ENCODE peak calls at places on chromosomes 13 and 19, in five cellular contexts. T is transverse colon, N is tibial nerve, S is stomach, E is ovary. G is an unnamed sample.

GRCh38 chr19:11539495-11540365 is 1.1 kb downstream of the CNN1 start:
- DNase-seq in S (no peak), N (no peak), E (peak; percentile 69), T (peak; percentile 29), G (no peak)

GRCh38 chr19:10899171-10899653 is 27.9 kb downstream of the CARM1 start:
- DNase-seq in T (peak; percentile 92), S (peak; percentile 85), E (no peak), N (no peak), G (no peak)

GRCh38 chr13:31891472-31891871 is 140.1 kb upstream of the FRY start:
- DNase-seq in N (no peak), S (peak; percentile 65), T (no peak), E (no peak), G (no peak)

GRCh38 chr13:84303035-84303434 is 420.8 kb upstream of the SLITRK1 start:
- DNase-seq in T (no peak), S (no peak), N (no peak), E (no peak), G (no peak)

GRCh38 chr19:9370747-9371619 is 8.2 kb downstream of the ZNF177 start:
- DNase-seq in T (no peak), S (no peak), E (no peak), N (no peak), G (no peak)

GRCh38 chr19:43809762-43810696 is 7.8 kb upstream of the LYPD5 start:
- DNase-seq in N (no peak), T (no peak), E (no peak), S (no peak), G (no peak)

GRCh38 chr19:790971-791604 is 6.2 kb upstream of the PTBP1 start:
- DNase-seq in E (no peak), S (no peak), N (no peak), T (no peak), G (no peak)

GRCh38 chr13:31749929-31750328 is 10.6 kb downstream of the RXFP2 start:
- DNase-seq in S (no peak), E (no peak), N (no peak), T (no peak), G (no peak)

GRCh38 chr19:46951236-46951986 is 68.2 kb upstream of the NPAS1 start:
- DNase-seq in S (no peak), E (no peak), T (peak; percentile 88), N (no peak), G (no peak)

GRCh38 chr19:49677232-49677881 is at the start of gene PRMT1:
- DNase-seq in T (peak; percentile 44), E (peak; percentile 81), N (no peak), S (no peak), G (no peak)

GRCh38 chr19:56748443-56748842 is 76.9 kb upstream of the ZNF835 start:
- DNase-seq in E (no peak), N (no peak), S (no peak), T (no peak), G (peak; percentile 75)

GRCh38 chr19:4583961-4584669 is 24.6 kb upstream of the SEMA6B start:
- DNase-seq in N (no peak), E (no peak), S (no peak), T (no peak), G (no peak)

GRCh38 chr13:109348514-109349340 is 437.7 kb downstream of the IRS2 start:
- DNase-seq in T (no peak), N (no peak), S (no peak), E (no peak), G (no peak)

GRCh38 chr19:3471954-3472655 is 8.2 kb downstream of the SMIM24 start:
- DNase-seq in N (no peak), S (peak; percentile 42), T (peak; percentile 32), E (peak; percentile 76), G (no peak)

GRCh38 chr13:50326746-50327145 is 311.5 kb downstream of the KCNRG start:
- DNase-seq in N (no peak), E (no peak), S (no peak), T (no peak), G (no peak)

GRCh38 chr19:48194041-48194871 is 23.8 kb downstream of the ZSWIM9 start:
- DNase-seq in T (no peak), S (no peak), N (no peak), E (no peak), G (no peak)

GRCh38 chr19:51131780-51132680 is 7.3 kb downstream of the SIGLEC9 start:
- DNase-seq in T (peak; percentile 31), E (peak; percentile 70), S (peak; percentile 56), N (no peak), G (no peak)

GRCh38 chr19:41753159-41753558 is 2.2 kb upstream of the CEACAM6 start:
- DNase-seq in S (peak; percentile 78), T (peak; percentile 83), N (no peak), E (no peak), G (no peak)

GRCh38 chr19:355134-355533 is 10.5 kb upstream of the MIER2 start:
- DNase-seq in E (no peak), S (no peak), T (no peak), N (no peak), G (no peak)

GRCh38 chr13:99155821-99156220 is 44.8 kb upstream of the UBAC2 start:
- DNase-seq in T (no peak), N (no peak), S (no peak), E (no peak), G (no peak)

GRCh38 chr13:99150575-99151370 is 49.9 kb upstream of the UBAC2 start:
- DNase-seq in E (no peak), T (no peak), S (no peak), N (no peak), G (no peak)

GRCh38 chr13:99153219-99153618 is 47.4 kb upstream of the UBAC2 start:
- DNase-seq in T (no peak), N (no peak), S (no peak), E (no peak), G (no peak)

GRCh38 chr13:99154064-99154463 is 46.6 kb upstream of the UBAC2 start:
- DNase-seq in E (no peak), S (no peak), N (no peak), T (no peak), G (no peak)

DNA sequence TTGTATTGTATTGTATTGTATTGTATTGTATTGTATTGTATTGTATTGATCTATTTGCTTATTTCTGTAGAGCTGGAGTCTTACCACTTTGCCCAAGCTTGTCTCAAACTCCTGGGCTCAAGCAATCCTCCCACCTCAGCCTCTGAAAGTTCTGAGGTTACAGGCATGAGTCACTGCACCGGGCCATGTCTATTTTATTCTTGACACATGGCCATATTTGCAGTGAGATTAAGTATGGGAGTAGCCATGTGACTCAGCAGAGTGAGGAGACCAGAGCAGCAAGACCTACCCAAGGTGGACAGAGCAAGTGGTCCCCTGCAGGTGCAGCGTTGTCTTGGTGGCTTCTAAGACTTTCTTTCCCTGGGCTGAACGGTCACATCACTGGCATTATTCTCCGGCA is 49.1 kb upstream of the UBAC2 start:
- DNase-seq in S (no peak), N (no peak), T (no peak), E (no peak), G (no peak)
- TF ChIP-seq EP300 in S (no peak), N (no peak), T (no peak), E (no peak), G (no peak)

GRCh38 chr19:29666634-29667389 is 1.6 kb downstream of the PLEKHF1 start:
- DNase-seq in E (peak; percentile 79), T (peak; percentile 55), N (peak; percentile 60), S (peak; percentile 54), G (no peak)

GRCh38 chr19:29663861-29664752 is 1.2 kb upstream of the PLEKHF1 start:
- DNase-seq in E (no peak), N (no peak), S (no peak), T (no peak), G (no peak)

GRCh38 chr19:29665826-29666633 is 769 bp downstream of the PLEKHF1 start:
- DNase-seq in S (peak; percentile 41), E (peak; percentile 66), N (no peak), T (peak; percentile 41), G (no peak)

GRCh38 chr19:29664753-29665214 is 477 bp upstream of the PLEKHF1 start:
- DNase-seq in S (no peak), T (no peak), N (no peak), E (no peak), G (no peak)

GRCh38 chr19:29665215-29665825 is at the start of gene PLEKHF1:
- DNase-seq in T (peak; percentile 94), N (peak; percentile 86), E (peak; percentile 91), S (peak; percentile 94), G (peak; percentile 96)
- TF ChIP-seq POLR2A in T (no peak), N (peak; percentile 80), E (peak; percentile 63), S (no peak), G (peak; percentile 65)

GRCh38 chr13:113605461-113605860 is 20.9 kb downstream of the TFDP1 start:
- DNase-seq in N (no peak), T (no peak), S (no peak), E (no peak), G (no peak)

GRCh38 chr13:113608246-113608635 is 23.7 kb downstream of the TFDP1 start:
- DNase-seq in T (no peak), N (no peak), E (no peak), S (no peak), G (no peak)

GRCh38 chr13:113605866-113606438 is 21.4 kb downstream of the TFDP1 start:
- DNase-seq in T (no peak), S (no peak), E (no peak), N (no peak), G (no peak)

GRCh38 chr13:113607477-113608245 is 23.1 kb downstream of the TFDP1 start:
- DNase-seq in E (no peak), S (peak; percentile 28), T (no peak), N (no peak), G (no peak)

DNA sequence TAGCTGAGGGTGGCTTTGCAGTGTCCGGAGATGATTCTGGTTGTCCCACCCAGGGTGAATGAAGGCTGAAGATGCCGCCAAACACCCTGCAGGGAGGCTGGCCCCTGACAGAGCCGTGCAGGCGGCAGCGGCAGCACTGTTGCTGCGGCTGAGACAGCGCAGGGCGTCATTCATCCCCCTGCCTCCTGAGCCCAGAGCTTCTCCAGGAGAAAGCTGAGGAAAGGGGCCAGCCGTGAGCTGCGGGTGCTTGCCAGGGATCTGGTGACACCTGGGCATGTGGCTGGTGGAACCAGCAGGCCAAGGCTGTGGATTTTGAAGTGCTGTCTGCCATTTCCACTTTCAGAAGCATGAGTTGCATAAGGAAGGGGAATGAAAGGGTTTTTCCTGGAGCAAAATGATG is 22.5 kb downstream of the TFDP1 start:
- DNase-seq in T (no peak), E (no peak), N (no peak), S (no peak), G (no peak)
- H3K27ac ChIP-seq in T (no peak overlapping the region), E (no peak overlapping the region), N (no peak overlapping the region), S (no peak overlapping the region), G (no peak overlapping the region)

DNA sequence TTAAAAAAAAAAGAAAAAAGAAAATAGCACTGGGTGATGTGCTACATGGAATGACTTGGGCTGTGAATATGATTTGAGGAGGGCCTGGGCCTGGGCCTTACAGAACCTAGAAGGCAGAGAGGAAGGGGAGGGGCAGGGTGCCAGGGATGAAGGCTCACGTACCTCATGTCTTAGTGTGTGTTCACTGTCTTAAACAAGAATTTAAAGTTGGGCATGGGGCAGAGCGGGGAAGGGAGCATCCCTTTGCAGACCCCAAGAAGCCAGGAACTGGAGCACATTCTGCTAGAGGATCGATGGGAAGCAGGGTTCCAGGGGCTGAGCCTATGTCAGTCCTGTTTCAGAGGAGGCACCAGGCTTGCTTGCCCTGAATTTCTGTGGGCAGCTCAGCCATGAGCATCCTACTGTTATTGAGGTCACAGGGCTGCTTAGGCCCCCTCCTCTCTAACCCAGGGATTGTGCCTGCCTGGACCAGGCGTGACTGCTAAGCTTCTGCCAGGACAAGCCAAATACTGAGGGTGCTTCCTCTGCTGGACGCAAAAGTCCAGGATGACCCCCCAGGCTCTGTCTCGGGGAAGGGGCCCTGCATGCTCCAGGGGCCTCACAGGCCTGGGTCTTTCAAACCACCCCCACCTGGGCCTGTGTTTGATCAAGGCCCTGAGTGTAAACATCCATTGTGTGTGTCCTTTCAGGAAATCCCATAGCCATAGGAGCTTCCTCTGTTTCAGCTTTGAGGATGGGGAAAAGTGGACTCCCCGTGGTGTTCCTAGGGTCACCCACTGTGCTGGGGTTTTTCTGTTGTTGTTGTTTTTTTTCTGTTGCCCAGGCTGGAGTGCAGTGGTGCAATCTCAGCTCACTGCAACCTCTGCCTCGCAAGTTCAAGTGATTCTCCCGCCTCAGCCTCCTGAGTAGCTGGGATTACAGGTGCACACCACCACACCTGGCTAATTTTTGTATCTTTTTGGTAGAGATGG is 4.8 kb downstream of the LSR start:
- DNase-seq in T (no peak), E (no peak), S (no peak), N (no peak), G (peak; percentile 78)
- TF ChIP-seq EP300 in T (no peak), E (no peak), S (no peak), N (no peak), G (no peak)